ENCODE peak calls at places on chromosomes 2 and 18, in eight cellular contexts. R is hepatocyte; F is fibroblast of lung; Z is PC-9; B is uterus; I is CD8-positive, alpha-beta memory T cell; H is astrocyte; O is aorta. J is an unnamed sample. For H3K4me1, the result is how much of the 10 kb centered on the place peaks cover.

GRCh38 chr2:8677646-8678592 is 3.9 kb upstream of the ID2 start:
- DNase-seq in R (peak), F (peak), Z (no peak), B (peak), I (peak), H (peak), O (peak), J (peak)

GRCh38 chr2:46375566-46376125 is 78.4 kb downstream of the EPAS1 start:
- DNase-seq in R (no peak), F (no peak), Z (no peak), B (peak), I (no peak), H (no peak), O (no peak), J (no peak)

GRCh38 chr2:33287611-33288010 is 188.8 kb upstream of the RASGRP3 start:
- DNase-seq in R (no peak), F (no peak), Z (no peak), B (no peak), I (no peak), H (no peak), O (no peak), J (no peak)

GRCh38 chr18:62018034-62018760 is 125.4 kb upstream of the RNF152 start:
- DNase-seq in R (peak), F (peak), Z (no peak), B (peak), I (no peak), H (peak), O (no peak), J (peak)

GRCh38 chr2:105396254-105397024 is 2.4 kb downstream of the FHL2 start:
- DNase-seq in R (peak), F (peak), Z (peak), B (peak), I (no peak), H (peak), O (peak), J (peak)

GRCh38 chr2:177604291-177605065 is 211.9 kb downstream of the AGPS start:
- DNase-seq in R (peak), F (peak), Z (peak), B (peak), I (no peak), H (peak), O (no peak), J (peak)

GRCh38 chr2:26870585-26871095 is 22.7 kb downstream of the DPYSL5 start:
- DNase-seq in R (no peak), F (no peak), Z (no peak), B (no peak), I (no peak), H (no peak), O (no peak), J (no peak)

GRCh38 chr2:129006135-129006885 is 687.6 kb upstream of the HS6ST1 start:
- DNase-seq in R (no peak), F (no peak), Z (no peak), B (no peak), I (no peak), H (no peak), O (no peak), J (no peak)

GRCh38 chr2:241363316-241363879 is 7.3 kb downstream of the FARP2 start:
- DNase-seq in R (no peak), F (no peak), Z (no peak), B (no peak), I (no peak), H (no peak), O (no peak), J (no peak)

GRCh38 chr2:32061973-32062861 is 1.1 kb upstream of the SPAST start:
- DNase-seq in R (peak), F (peak), Z (peak), B (peak), I (no peak), H (peak), O (no peak), J (peak)

GRCh38 chr2:25558262-25558661 is 115.1 kb downstream of the DTNB start:
- DNase-seq in R (no peak), F (peak), Z (no peak), B (no peak), I (peak), H (peak), O (no peak), J (peak)

GRCh38 chr18:27412551-27412950 is 227.4 kb upstream of the CHST9 start:
- DNase-seq in R (no peak), F (no peak), Z (no peak), B (no peak), I (no peak), H (no peak), O (no peak), J (no peak)

GRCh38 chr2:109108740-109109139 is 20.3 kb upstream of the SH3RF3 start:
- DNase-seq in R (no peak), F (no peak), Z (no peak), B (no peak), I (no peak), H (no peak), O (peak), J (no peak)

GRCh38 chr2:187319441-187320108 is 128.5 kb downstream of the CALCRL start:
- DNase-seq in R (no peak), F (peak), Z (no peak), B (no peak), I (no peak), H (peak), O (no peak), J (no peak)

GRCh38 chr2:53633441-53633840 is 134.2 kb upstream of the CHAC2 start:
- DNase-seq in R (no peak), F (no peak), Z (peak), B (no peak), I (no peak), H (peak), O (no peak), J (no peak)

GRCh38 chr2:9552491-9553178 is 3.0 kb downstream of the ADAM17 start:
- DNase-seq in R (no peak), F (peak), Z (no peak), B (no peak), I (no peak), H (peak), O (no peak), J (no peak)

GRCh38 chr2:238856713-238857567 is 9.1 kb downstream of the TWIST2 start:
- DNase-seq in R (no peak), F (no peak), Z (no peak), B (no peak), I (no peak), H (no peak), O (no peak), J (no peak)

GRCh38 chr2:6368271-6368670 is 497.4 kb downstream of the CMPK2 start:
- DNase-seq in R (peak), F (peak), Z (no peak), B (no peak), I (no peak), H (peak), O (no peak), J (no peak)

GRCh38 chr2:45793998-45794720 is 142.7 kb downstream of the PRKCE start:
- DNase-seq in R (no peak), F (peak), Z (no peak), B (no peak), I (no peak), H (peak), O (no peak), J (no peak)

GRCh38 chr18:38481576-38481975 is 916.0 kb upstream of the CELF4 start:
- DNase-seq in R (no peak), F (no peak), Z (no peak), B (no peak), I (no peak), H (no peak), O (no peak), J (no peak)

GRCh38 chr2:83582589-83582988 is 876.5 kb downstream of the SUCLG1 start:
- DNase-seq in R (no peak), F (no peak), Z (no peak), B (no peak), I (no peak), H (no peak), O (no peak), J (no peak)
- H3K4me1 ChIP-seq in R (under half), F (under half), Z (under half), B (under half), I (under half), H (under half), O (under half), J (under half)

GRCh38 chr2:11754705-11755026 is 8.2 kb downstream of the LPIN1 start:
- DNase-seq in R (no peak), F (no peak), Z (no peak), B (no peak), I (no peak), H (no peak), O (no peak), J (no peak)

GRCh38 chr2:11757101-11757500 is 10.7 kb downstream of the LPIN1 start:
- DNase-seq in R (no peak), F (no peak), Z (no peak), B (no peak), I (no peak), H (no peak), O (no peak), J (no peak)

GRCh38 chr2:11753452-11753885 is 7.0 kb downstream of the LPIN1 start:
- DNase-seq in R (no peak), F (no peak), Z (peak), B (no peak), I (peak), H (peak), O (no peak), J (no peak)

GRCh38 chr2:11752906-11753305 is 6.5 kb downstream of the LPIN1 start:
- DNase-seq in R (no peak), F (no peak), Z (no peak), B (no peak), I (no peak), H (no peak), O (no peak), J (no peak)

DNA sequence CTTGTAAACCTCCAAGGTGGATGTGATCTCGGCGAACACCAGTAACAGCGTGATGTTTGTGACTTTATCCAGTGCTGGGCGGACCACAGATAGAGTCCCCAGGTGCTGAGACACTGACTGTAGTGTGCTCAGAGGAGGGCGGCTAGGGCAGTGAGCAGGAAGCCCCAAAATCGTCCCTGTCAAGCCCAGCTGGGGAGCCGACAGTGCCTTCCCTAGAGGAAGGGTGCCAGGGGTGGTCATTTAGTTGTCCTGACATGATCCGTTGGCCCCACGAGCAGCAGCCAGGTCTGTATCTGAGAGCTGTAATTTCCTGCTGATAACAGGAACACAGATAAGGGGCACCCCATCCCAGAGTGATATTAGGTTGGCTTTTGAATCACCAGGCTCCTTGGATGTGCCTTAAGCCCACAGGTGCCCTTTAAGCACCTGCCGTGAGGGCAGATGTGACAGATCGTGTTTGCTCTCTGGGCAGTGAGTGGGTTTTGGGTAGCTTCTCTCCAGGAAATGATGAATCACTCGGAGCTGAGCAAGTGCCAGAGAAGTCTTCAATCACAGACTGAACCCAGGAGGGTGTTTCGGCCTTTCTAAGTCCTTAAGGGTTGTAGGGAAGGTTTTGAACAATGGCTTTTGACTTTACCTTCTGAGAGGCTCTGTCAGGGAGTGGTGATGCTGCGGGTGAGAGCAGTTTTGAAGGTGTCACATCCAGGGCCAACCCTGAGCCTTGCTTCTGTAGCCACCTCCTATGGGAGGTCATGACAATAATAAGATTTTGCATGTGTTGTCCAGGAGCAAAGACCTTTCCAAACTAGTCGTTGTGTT is 7.7 kb downstream of the LPIN1 start:
- DNase-seq in R (no peak), F (peak), Z (peak), B (peak), I (peak), H (peak), O (no peak), J (peak)
- H3K4me3 ChIP-seq in R (no peak), F (no peak), Z (peak), B (no peak), I (peak), H (no peak), O (no peak), J (no peak)

DNA sequence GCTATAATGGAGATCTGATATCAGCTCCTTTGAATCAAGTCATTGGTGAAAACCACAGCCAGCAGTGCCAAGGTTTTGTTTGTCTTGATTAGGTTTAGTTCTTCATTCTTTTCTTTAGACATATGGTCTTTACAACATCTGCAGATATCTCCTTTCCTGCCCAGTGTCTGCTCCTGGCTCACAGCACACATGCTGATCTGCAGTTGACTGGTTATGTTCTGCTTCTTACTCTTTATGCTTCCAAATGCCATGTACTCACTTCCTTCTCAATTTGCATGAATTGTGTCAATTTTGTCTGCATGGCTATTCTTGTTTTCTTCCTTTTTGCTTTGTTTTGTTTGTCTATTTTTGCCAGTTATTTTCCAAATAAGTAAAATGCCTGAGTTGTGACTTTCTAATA is 8.0 kb downstream of the ARHGAP25 start:
- DNase-seq in R (no peak), F (no peak), Z (no peak), B (no peak), I (no peak), H (no peak), O (no peak), J (no peak)
- H3K4me1 ChIP-seq in R (under half), F (under half), Z (under half), B (under half), I (half or more), H (under half), O (under half), J (under half)

DNA sequence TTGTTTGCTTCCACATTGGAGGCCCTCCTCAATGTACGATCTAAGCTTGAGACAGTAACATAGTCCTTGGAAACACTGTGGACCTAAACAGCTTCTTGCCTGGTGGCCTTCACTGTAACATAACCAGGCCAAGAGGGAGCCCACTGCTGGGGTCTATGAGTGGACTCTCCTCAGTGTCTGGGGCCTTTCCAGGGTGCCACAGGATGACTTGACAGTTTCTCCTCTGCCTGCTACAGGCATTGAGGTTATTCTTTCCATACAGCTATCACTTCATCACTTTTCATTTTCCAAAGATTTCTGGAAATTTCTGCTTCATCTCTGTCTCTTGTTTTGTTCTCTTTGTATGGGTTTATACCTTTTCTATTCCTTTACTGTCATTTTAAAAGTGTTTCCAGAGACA is 11.3 kb downstream of the SCTR start:
- DNase-seq in R (no peak), F (no peak), Z (no peak), B (no peak), I (no peak), H (no peak), O (no peak), J (no peak)
- H3K4me3 ChIP-seq in R (no peak), F (no peak), Z (no peak), B (no peak), I (no peak), H (no peak), O (no peak), J (no peak)

DNA sequence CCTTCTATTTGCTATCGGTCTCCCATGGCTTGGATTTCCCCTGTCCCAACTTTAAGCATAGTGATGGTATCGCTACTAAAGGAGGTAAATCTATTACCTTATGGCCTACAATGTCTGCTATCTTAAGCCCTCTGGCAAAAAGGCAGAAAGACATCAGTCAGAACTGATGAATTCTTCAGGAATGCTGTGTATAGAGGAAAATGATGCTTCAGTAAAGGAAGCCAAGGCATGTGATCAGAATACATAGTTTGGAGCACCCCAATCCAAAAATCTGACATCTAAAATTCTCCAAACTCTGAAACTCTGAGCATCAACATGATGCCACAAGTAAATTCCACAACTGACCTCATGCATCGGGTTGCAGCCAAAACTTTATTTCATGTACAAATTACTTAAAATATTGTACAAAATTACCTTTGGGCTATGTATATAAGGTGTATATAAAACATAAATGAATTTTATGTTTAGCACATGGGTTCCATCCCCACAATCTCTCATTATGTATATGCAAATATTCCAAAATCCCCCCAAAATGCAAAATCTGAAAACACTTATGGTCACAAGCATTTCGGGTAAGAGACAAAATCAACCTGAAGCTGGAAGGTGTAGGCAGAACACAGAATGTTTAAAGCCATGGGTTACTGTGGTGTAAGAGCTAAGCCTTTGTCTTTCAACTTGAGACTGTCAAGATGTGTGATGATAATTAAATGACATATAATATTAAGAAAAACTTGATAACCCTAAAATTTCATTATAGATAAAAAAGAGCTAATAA is 66.2 kb downstream of the CUL3 start:
- DNase-seq in R (no peak), F (peak), Z (no peak), B (no peak), I (no peak), H (peak), O (no peak), J (peak)
- H3K4me1 ChIP-seq in R (under half), F (under half), Z (under half), B (under half), I (under half), H (under half), O (under half), J (half or more)

GRCh38 chr2:200023570-200023969 is 68.2 kb downstream of the MAIP1 start:
- DNase-seq in R (no peak), F (no peak), Z (no peak), B (no peak), I (no peak), H (no peak), O (no peak), J (no peak)
- H3K4me3 ChIP-seq in R (no peak), F (no peak), Z (no peak), B (no peak), I (no peak), H (no peak), O (no peak), J (no peak)

GRCh38 chr2:64666810-64667438 is 13.2 kb upstream of the SERTAD2 start:
- DNase-seq in R (no peak), F (no peak), Z (no peak), B (no peak), I (no peak), H (no peak), O (no peak), J (no peak)

GRCh38 chr2:64668542-64668941 is 14.8 kb upstream of the SERTAD2 start:
- DNase-seq in R (no peak), F (no peak), Z (no peak), B (no peak), I (no peak), H (no peak), O (no peak), J (no peak)

GRCh38 chr2:64670047-64670446 is 16.3 kb upstream of the SERTAD2 start:
- DNase-seq in R (no peak), F (no peak), Z (no peak), B (no peak), I (no peak), H (no peak), O (no peak), J (no peak)

GRCh38 chr2:64669288-64669687 is 15.6 kb upstream of the SERTAD2 start:
- DNase-seq in R (no peak), F (no peak), Z (no peak), B (no peak), I (no peak), H (no peak), O (no peak), J (no peak)

DNA sequence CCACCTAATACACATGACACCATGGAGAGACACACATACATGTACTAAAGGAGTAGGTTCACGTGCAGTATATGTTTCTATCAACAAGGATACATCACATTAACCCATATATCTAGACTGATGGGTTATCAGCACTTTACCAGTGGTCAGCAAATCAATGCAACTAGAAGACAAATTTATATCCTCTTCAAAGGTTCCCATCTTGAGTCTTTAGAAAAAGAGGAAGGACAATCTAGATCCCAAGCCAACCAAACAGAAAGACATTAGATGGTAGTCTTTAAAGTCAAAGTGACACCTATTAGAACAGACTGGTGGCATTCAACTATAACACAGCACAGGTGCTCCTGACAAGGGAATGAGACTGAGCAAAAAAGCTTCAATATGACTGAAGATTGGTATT is 13.8 kb upstream of the SERTAD2 start:
- DNase-seq in R (no peak), F (no peak), Z (no peak), B (no peak), I (no peak), H (no peak), O (no peak), J (no peak)
- H3K4me1 ChIP-seq in R (under half), F (under half), Z (under half), B (under half), I (under half), H (under half), O (under half), J (under half)

DNA sequence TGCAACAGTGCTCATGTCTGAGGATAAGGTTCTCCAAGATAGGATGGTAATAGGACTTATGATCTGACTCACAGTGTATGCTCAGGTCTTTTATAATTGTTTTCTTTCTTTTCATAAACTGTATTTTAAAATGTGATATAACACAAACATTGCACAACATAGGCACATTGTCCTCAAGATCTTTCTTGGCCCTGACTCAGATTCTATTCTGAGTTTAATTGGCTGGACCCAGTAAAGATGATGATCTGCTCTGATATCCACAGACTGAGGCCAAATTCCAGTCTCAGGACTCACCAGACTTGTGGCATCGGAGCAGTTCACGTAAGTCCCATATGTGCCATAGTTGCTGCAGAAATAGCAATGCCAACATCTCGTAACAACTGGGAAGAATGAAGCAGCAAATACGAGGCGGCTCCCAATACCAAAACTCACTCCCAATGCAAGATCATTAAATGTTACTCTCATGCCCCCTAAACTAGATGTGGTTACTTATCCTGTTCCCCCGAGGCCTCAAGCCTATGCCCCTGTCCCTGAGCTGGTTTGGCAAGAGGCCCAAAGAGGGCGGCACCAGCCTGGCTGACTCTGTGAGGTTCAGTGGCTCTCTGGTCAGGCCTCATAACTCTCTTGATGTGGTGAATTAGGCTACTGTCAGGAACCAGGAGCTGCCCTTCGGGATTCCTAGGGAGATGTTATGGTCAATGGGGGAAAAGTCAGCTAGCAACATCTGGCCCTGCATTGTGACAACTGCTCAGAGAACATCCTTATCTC is 448.8 kb upstream of the SLC14A2 start:
- DNase-seq in R (peak), F (peak), Z (peak), B (no peak), I (no peak), H (peak), O (no peak), J (peak)
- H3K4me3 ChIP-seq in R (no peak), F (no peak), Z (peak), B (no peak), I (no peak), H (no peak), O (no peak), J (no peak)

J was measured in SJSA1.